ENCODE peak calls at places on chromosomes 7 and 10, in ten cellular contexts. L is stomach, F is lower lobe of right lung, N is psoas muscle, I is body of pancreas, H is fibroblast of lung, J is right lobe of liver, T is cardiac muscle cell, Q is uterus, E is upper lobe of right lung. Z is an unnamed sample.

GRCh38 chr7:95104739-95105138 is 197.3 kb downstream of the PPP1R9A start:
- DNase-seq in Q (peak; percentile 67), F (no peak), L (no peak), J (no peak), H (no peak), I (peak; percentile 22), E (no peak), N (no peak), T (no peak), Z (no peak)

GRCh38 chr10:69318997-69319727 is 40.9 kb downstream of the HK1 start:
- DNase-seq in L (peak; percentile 84), T (peak; percentile 64), E (peak; percentile 92), Q (peak; percentile 81), J (peak; percentile 66), H (peak; percentile 54), I (peak; percentile 65), F (peak; percentile 89), N (peak; percentile 90), Z (peak; percentile 47)

GRCh38 chr7:540579-540978 is 20.9 kb upstream of the PDGFA start:
- DNase-seq in H (no peak), I (no peak), J (no peak), F (no peak), L (no peak), N (no peak), Q (no peak), E (no peak), T (no peak), Z (no peak)

GRCh38 chr7:149321978-149322541 is 60.1 kb downstream of the ZNF783 start:
- DNase-seq in L (no peak), H (peak; percentile 36), J (no peak), T (no peak), E (no peak), N (no peak), I (no peak), Q (no peak), F (no peak), Z (no peak)

GRCh38 chr7:45591101-45591906 is 17.1 kb downstream of the ADCY1 start:
- DNase-seq in F (no peak), L (peak; percentile 17), T (no peak), J (peak; percentile 5), I (no peak), E (no peak), N (no peak), Q (no peak), H (no peak), Z (no peak)

GRCh38 chr10:78756604-78757442 is 311.9 kb upstream of the ZMIZ1 start:
- DNase-seq in T (no peak), L (peak; percentile 41), E (peak; percentile 82), Q (peak; percentile 91), J (peak; percentile 75), H (peak; percentile 96), I (peak; percentile 52), N (peak; percentile 81), F (peak; percentile 81), Z (no peak)

GRCh38 chr7:7812112-7812511 is 93.7 kb upstream of the RPA3 start:
- DNase-seq in F (no peak), E (no peak), T (no peak), N (no peak), Q (no peak), J (peak; percentile 59), I (peak; percentile 30), H (no peak), L (no peak), Z (no peak)

GRCh38 chr7:110529175-110529574 is 561.8 kb upstream of the LRRN3 start:
- DNase-seq in N (no peak), I (no peak), F (no peak), J (no peak), E (no peak), Q (no peak), L (no peak), H (no peak), T (no peak), Z (no peak)

GRCh38 chr10:63769367-63769766 is 248.2 kb downstream of the REEP3 start:
- DNase-seq in Q (no peak), T (peak; percentile 9), L (no peak), N (no peak), H (no peak), I (no peak), J (peak; percentile 48), E (no peak), F (no peak), Z (no peak)

GRCh38 chr7:82450759-82451158 is 7.2 kb upstream of the CACNA2D1 start:
- DNase-seq in F (no peak), Q (no peak), N (no peak), L (no peak), H (no peak), E (no peak), I (no peak), T (no peak), J (no peak), Z (no peak)

GRCh38 chr7:158120751-158121150 is 466.9 kb downstream of the PTPRN2 start:
- DNase-seq in E (peak; percentile 43), H (no peak), I (no peak), N (no peak), Q (no peak), L (peak; percentile 17), J (no peak), T (no peak), F (no peak), Z (no peak)

GRCh38 chr7:44151679-44152355 is 10.7 kb upstream of the MYL7 start:
- DNase-seq in N (no peak), L (no peak), Q (peak; percentile 9), I (no peak), T (no peak), F (no peak), H (no peak), J (peak; percentile 26), E (no peak), Z (no peak)

GRCh38 chr10:132061465-132062180 is 4.1 kb upstream of the JAKMIP3 start:
- DNase-seq in T (no peak), H (no peak), F (no peak), L (peak; percentile 4), I (no peak), E (peak; percentile 27), J (peak; percentile 14), Q (no peak), N (no peak), Z (no peak)

GRCh38 chr10:116721048-116721897 is 21.1 kb downstream of the HSPA12A start:
- DNase-seq in L (no peak), N (no peak), Q (no peak), H (no peak), E (no peak), J (no peak), I (no peak), F (no peak), T (no peak), Z (no peak)

GRCh38 chr7:122135275-122135674 is 8.8 kb downstream of the AASS start:
- DNase-seq in T (no peak), F (no peak), H (no peak), L (no peak), E (no peak), J (no peak), I (no peak), N (no peak), Q (no peak), Z (no peak)

GRCh38 chr10:82402901-82403300 is 527.9 kb downstream of the NRG3 start:
- DNase-seq in Q (no peak), F (no peak), N (no peak), T (no peak), I (no peak), E (no peak), J (no peak), L (no peak), H (no peak), Z (no peak)

GRCh38 chr7:36151921-36152755 is 916 bp upstream of the EEPD1 start:
- DNase-seq in F (no peak), H (no peak), L (no peak), I (peak; percentile 42), E (no peak), N (no peak), Q (no peak), T (no peak), J (peak; percentile 60), Z (no peak)
- H3K27ac ChIP-seq in F (peak overlapping the region; percentile 69), H (no peak overlapping the region), L (peak overlapping the region; percentile 95), I (peak overlapping the region; percentile 80), E (peak overlapping the region; percentile 78), N (peak overlapping the region; percentile 95), Q (peak overlapping the region; percentile 88), T (peak overlapping the region; percentile 57), J (peak overlapping the region; percentile 87), Z (no peak overlapping the region)

GRCh38 chr7:115047968-115048720 is 126.2 kb downstream of the MDFIC start:
- DNase-seq in J (no peak), F (no peak), I (no peak), T (no peak), E (no peak), Q (no peak), H (peak; percentile 88), N (no peak), L (no peak), Z (no peak)

GRCh38 chr7:115056019-115056418 is 134.1 kb downstream of the MDFIC start:
- DNase-seq in I (no peak), H (no peak), F (no peak), L (no peak), Q (no peak), J (no peak), E (no peak), N (no peak), T (no peak), Z (no peak)

GRCh38 chr7:115054478-115055122 is 132.7 kb downstream of the MDFIC start:
- DNase-seq in T (no peak), N (no peak), Q (no peak), J (no peak), L (no peak), F (no peak), E (no peak), I (no peak), H (no peak), Z (no peak)

GRCh38 chr7:115052706-115053105 is 130.8 kb downstream of the MDFIC start:
- DNase-seq in L (no peak), F (no peak), H (no peak), E (no peak), I (no peak), Q (no peak), T (no peak), J (no peak), N (no peak), Z (no peak)
- TF ChIP-seq CTCF in L (no peak), F (no peak), H (no peak), E (no peak), I (no peak), Q (no peak), T (no peak), J (no peak), N (no peak), Z (no peak)

GRCh38 chr10:102024799-102025198 is 31.2 kb downstream of the ARMH3 start:
- DNase-seq in I (no peak), H (no peak), J (no peak), T (no peak), N (no peak), F (no peak), E (no peak), Q (no peak), L (no peak), Z (no peak)
- H3K36me3 ChIP-seq in I (no peaks in the 10 kb centered on the region), H (no peaks in the 10 kb centered on the region), J (peaks cover 35% of the 10 kb centered on the region), T (peaks cover 20% of the 10 kb centered on the region), N (peaks cover 95% of the 10 kb centered on the region), F (peaks cover 91% of the 10 kb centered on the region), E (peaks cover 81% of the 10 kb centered on the region), Q (no peaks in the 10 kb centered on the region), L (peaks cover 95% of the 10 kb centered on the region), Z (peaks cover 38% of the 10 kb centered on the region)

DNA sequence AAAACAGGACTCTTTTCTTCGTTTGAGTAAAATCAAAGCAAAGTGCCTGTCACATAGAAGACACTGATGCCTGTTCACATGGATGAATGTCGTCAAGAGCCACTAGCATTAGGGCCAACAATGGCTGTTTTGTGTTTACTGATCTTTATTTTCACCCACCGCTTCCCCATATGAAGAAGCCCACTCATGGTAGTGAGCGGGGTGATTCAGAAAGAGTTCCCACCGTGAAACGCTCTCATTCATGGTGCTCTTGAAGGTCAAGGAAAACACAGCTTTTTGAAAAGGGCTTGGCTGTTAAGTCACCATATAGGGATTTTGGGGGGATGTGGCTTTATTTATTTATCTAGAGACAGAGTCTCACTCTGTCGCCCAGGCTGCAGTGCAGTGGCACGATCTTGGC is 12.5 kb downstream of the PROSER2 start:
- DNase-seq in L (no peak), E (no peak), T (no peak), Q (no peak), N (no peak), I (no peak), F (no peak), J (no peak), H (no peak), Z (no peak)
- H3K27ac ChIP-seq in L (no peak overlapping the region), E (no peak overlapping the region), T (no peak overlapping the region), Q (no peak overlapping the region), N (no peak overlapping the region), I (no peak overlapping the region), F (no peak overlapping the region), J (no peak overlapping the region), H (no peak overlapping the region), Z (no peak overlapping the region)